ENCODE peak calls at places on chromosomes 3 and 15, in seven cellular contexts. X is astrocyte of the spinal cord, W is cardiac fibroblast, M is psoas muscle, R is heart right ventricle, L is fibroblast of villous mesenchyme, U is fibroblast of mammary gland. A is an unnamed sample.

GRCh38 chr3:113631573-113631972 is 64.9 kb downstream of the USF3 start:
- DNase-seq in R (no peak), W (no peak), X (no peak), M (no peak), U (no peak), L (no peak), A (no peak)

GRCh38 chr3:38471260-38471857 is 17.7 kb downstream of the ACVR2B start:
- DNase-seq in X (no peak), M (no peak), R (no peak), L (no peak), U (peak), W (no peak), A (no peak)

GRCh38 chr3:9501226-9501625 is 52.4 kb downstream of the LHFPL4 start:
- DNase-seq in W (no peak), X (no peak), R (no peak), U (no peak), M (no peak), L (no peak), A (no peak)

GRCh38 chr3:197019535-197019934 is 10.1 kb downstream of the MELTF start:
- DNase-seq in W (no peak), U (no peak), R (no peak), X (no peak), L (no peak), M (no peak), A (no peak)

GRCh38 chr3:129315386-129315991 is 36.8 kb downstream of the HMCES start:
- DNase-seq in L (peak), M (peak), W (peak), X (peak), R (peak), U (no peak), A (peak)

GRCh38 chr15:95737051-95737450 is 593.4 kb upstream of the NR2F2 start:
- DNase-seq in M (no peak), X (no peak), U (no peak), R (no peak), W (no peak), L (no peak), A (no peak)

GRCh38 chr3:36890261-36890660 is 54.6 kb downstream of the TRANK1 start:
- DNase-seq in X (no peak), R (no peak), L (no peak), U (no peak), M (no peak), W (no peak), A (no peak)

GRCh38 chr15:59622289-59622688 is 10.7 kb downstream of the GCNT3 start:
- DNase-seq in M (no peak), W (peak), R (no peak), X (peak), L (peak), U (peak), A (no peak)

GRCh38 chr3:186208328-186208989 is 99.6 kb upstream of the ETV5 start:
- DNase-seq in R (no peak), X (no peak), W (no peak), M (no peak), U (no peak), L (no peak), A (no peak)

GRCh38 chr3:86867990-86868389 is 123.0 kb downstream of the VGLL3 start:
- DNase-seq in U (peak), M (no peak), R (no peak), W (peak), X (peak), L (peak), A (no peak)

GRCh38 chr3:181487236-181487978 is 224.3 kb upstream of the SOX2 start:
- DNase-seq in M (no peak), R (no peak), X (no peak), W (no peak), U (no peak), L (no peak), A (no peak)

GRCh38 chr3:132983143-132983770 is 54.9 kb upstream of the TMEM108 start:
- DNase-seq in R (no peak), L (no peak), U (no peak), W (no peak), M (no peak), X (no peak), A (peak)

GRCh38 chr3:130342821-130343661 is 2.4 kb upstream of the COL6A5 start:
- DNase-seq in L (no peak), M (no peak), W (no peak), R (no peak), U (no peak), X (no peak), A (no peak)

DNA sequence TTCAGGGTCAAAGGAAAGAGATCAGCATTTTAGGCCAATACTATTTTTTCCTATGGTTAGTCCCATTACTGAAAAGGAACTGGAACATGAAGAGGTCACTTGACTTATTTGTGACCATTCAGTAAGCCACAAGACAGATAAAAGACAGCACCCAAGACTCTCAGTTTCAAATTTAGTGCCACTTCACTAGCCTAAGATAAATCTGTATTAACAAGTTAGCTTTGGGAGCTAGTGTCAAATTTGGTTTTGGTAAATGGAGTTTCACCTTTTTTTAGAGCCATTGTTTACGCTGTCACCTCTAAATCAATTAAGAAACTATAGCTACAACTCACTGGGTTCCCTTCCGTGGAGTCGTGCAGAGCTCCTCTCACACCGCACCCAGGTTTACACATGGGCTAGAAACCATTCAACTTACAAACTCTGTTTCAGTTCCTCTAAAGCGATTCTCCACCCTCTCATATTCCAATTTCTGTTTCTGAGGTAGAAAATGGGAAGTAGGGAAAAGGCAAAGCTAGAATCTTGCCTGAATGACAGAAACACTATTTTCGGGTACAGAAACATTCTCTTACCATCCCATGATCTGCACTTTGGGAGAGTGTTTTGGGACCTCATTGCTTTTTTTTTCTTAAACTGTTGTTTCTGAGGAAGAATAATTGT is 14.3 kb downstream of the CCDC32 start:
- DNase-seq in R (no peak), M (no peak), X (no peak), W (no peak), L (no peak), U (no peak), A (no peak)
- H3K4me3 ChIP-seq in R (no peak), M (no peak), X (no peak), W (no peak), L (no peak), U (no peak), A (no peak)

DNA sequence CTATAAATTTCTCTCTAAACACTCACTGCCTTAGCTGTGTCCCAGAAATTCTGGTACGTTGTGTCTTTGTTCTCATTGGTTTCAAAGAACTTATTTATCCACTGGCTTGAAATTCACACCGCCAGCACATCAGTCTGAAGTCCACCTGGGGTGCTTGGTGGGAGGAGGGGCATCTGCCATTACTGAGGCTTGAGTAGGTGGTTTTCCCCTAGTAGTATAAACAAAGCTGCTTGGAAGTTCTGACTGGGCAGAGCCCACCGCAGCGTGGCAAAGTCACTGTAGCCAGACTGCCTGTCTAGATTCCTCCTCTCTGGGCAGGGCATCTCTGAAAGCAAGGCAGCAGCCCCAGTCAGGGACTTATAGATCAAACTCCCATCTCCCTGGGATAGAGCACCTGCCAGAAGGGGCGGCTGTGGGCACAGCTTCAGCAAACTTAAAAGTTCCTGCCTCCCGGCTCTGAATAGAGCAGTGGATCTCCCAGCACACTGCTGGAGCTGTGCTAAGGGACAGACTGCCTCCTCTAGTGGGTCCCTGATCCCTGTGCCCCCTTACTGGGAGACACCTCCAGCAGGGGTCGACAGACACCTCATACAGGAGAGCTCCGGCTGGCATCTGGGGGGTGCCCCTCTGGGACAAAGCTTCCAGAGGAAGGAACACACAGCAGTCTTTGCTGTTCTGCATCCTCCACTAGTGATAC is 114.1 kb downstream of the SUCLG2 start:
- DNase-seq in W (no peak), L (no peak), M (no peak), U (no peak), X (no peak), R (no peak), A (no peak)
- TF ChIP-seq CTCF in W (no peak), L (no peak), M (no peak), U (no peak), X (no peak), R (no peak), A (no peak)

GRCh38 chr3:188796122-188796631 is 375.6 kb upstream of the TPRG1 start:
- DNase-seq in M (no peak), W (peak), U (peak), X (peak), L (peak), R (no peak), A (no peak)
- H3K4me3 ChIP-seq in M (no peak), W (no peak), U (no peak), X (no peak), L (no peak), R (no peak), A (no peak)

DNA sequence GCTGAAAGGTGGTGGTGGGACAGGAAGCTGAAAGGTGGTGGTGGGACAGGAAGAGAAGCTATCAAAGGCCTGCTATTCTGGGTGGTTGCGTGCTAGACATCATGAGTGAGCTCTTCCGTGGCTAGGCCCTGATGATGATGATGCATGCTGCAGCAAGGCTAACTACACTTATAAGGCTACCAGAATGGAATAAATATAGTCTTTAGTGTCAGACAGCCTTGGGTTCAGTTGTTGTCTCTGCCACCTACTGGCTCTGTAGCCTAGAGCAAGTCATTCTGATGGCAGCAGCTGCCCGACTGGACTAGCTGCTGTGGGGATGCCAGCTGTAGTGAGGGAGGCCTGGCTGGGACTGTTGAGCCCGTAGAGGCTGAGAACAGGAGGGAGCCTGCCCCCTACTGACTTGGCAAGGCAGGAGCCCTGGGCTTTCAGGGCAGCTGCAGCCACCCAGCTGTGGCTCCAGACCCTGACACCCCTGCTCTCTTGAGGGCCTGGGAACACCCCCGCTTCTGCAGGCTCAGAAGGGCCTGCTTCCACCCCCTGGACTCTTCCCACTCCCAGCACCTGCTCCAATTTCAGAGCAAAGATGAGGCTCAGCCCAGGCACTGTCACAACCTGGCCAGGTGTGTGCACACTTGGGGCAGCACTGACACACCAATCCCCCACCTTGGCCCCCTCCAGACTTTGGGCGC is 21.4 kb upstream of the ZBED2 start:
- DNase-seq in W (peak), L (no peak), X (no peak), R (no peak), M (no peak), U (no peak), A (no peak)
- TF ChIP-seq CTCF in W (peak), L (no peak), X (no peak), R (no peak), M (no peak), U (no peak), A (no peak)

DNA sequence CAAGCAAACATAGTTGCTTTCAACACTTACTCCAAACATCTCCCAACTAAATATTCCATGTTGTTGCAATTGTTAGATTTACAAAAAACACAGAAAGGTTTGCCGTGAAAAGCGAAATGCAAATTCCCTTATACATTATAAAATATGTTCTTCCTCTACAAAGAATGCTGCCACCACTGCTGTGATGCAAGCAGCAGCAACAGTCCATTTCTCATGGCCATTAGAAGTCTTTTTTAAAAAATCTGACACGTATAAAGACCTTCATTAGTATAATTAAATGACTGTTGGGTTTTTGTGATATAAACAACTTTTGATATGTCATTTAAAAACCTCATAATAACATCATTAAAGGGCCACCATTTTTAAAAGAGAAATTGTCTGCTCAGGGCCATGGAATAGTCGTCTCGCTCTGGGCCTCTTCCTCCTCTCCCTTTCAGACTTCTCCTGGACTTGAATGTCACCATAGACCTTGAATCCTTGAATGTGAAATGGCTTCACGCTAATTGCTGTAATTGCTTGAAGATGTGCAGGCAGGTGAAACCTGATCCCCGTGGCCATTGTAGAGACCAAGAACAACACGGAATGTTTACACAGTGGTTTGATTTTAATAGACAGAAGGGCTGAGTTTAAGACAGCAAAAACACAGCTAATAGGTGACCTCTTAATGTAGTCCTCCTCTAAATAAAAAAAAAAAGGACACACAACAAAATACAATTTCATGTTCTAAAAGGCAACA is 450.4 kb downstream of the FOXP1 start:
- DNase-seq in U (no peak), W (no peak), X (no peak), M (no peak), L (no peak), R (no peak), A (no peak)
- H3K4me3 ChIP-seq in U (no peak), W (no peak), X (no peak), M (no peak), L (no peak), R (no peak), A (no peak)